ENCODE peak calls at places on chromosomes 11 and 22, in four cellular contexts. Q is small intestine, G is heart right ventricle, Z is PC-3. U is an unnamed sample. For H3K9me3 and H3K36me3, the result is how much of the 10 kb centered on the place peaks cover.

GRCh38 chr11:46296520-46297448 is 19.3 kb downstream of the CREB3L1 start:
- DNase-seq in Z (peak), G (peak), Q (no peak), U (peak)

GRCh38 chr11:13061294-13061990 is 52.3 kb downstream of the RASSF10 start:
- DNase-seq in G (no peak), Z (no peak), Q (no peak), U (peak)

GRCh38 chr11:123103326-123103980 is 41.5 kb upstream of the HSPA8 start:
- DNase-seq in Q (peak), Z (peak), G (no peak), U (peak)

GRCh38 chr22:48483764-48484528 is 1343.7 kb downstream of the BRD1 start:
- DNase-seq in G (no peak), Q (no peak), Z (no peak), U (no peak)

GRCh38 chr11:87422566-87422965 is 384.8 kb downstream of the TMEM135 start:
- DNase-seq in Q (no peak), Z (peak), G (no peak), U (peak)

GRCh38 chr11:1820463-1821325 is 14.1 kb upstream of the SYT8 start:
- DNase-seq in Q (no peak), G (no peak), Z (peak), U (peak)

GRCh38 chr11:15930442-15931025 is 425.8 kb downstream of the SOX6 start:
- DNase-seq in Z (no peak), Q (no peak), G (no peak), U (no peak)

GRCh38 chr22:39349967-39350802 is at the start of gene SYNGR1:
- DNase-seq in G (peak), Z (no peak), Q (no peak), U (peak)

GRCh38 chr11:79236541-79236971 is 204.3 kb downstream of the TENM4 start:
- DNase-seq in G (no peak), Q (no peak), Z (no peak), U (peak)

GRCh38 chr11:54944211-54944610 is 237.6 kb downstream of the OR4A5 start:
- DNase-seq in Z (no peak), G (no peak), Q (no peak), U (no peak)
- H3K9me3 ChIP-seq in Z (half or more), G (half or more), Q (under half), U (half or more)

GRCh38 chr11:77351281-77351905 is 49.9 kb upstream of the GDPD4 start:
- DNase-seq in Q (no peak), Z (no peak), G (no peak), U (peak)
- H3K36me3 ChIP-seq in Q (under half), Z (under half), G (under half), U (under half)

DNA sequence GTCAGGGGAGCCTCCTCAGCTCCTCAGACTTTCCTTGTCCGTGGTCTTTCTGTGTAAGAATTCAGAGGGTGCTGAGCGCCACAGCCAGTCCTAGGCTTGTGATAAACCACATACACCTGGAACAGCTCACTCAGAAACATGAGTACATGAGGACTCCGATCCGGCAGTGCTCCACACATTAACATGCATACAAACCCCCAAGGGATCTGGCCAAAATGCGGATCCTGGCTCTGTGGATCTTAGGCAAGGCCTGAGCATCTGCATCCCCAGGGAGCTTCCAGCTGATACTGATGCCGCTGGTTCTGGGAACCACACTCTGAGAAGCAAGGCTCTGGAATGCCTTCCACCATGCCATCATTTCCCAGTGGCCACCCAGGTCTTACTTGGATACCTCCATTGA is 20.6 kb upstream of the OPCML start:
- DNase-seq in G (no peak), Q (no peak), Z (no peak), U (no peak)
- H3K9me3 ChIP-seq in G (under half), Q (under half), Z (under half), U (under half)

GRCh38 chr11:124394408-124394807 is 4.4 kb downstream of the OR8B3 start:
- DNase-seq in Z (peak), G (no peak), Q (no peak), U (peak)

GRCh38 chr11:124402326-124402922 is 3.6 kb upstream of the OR8B3 start:
- DNase-seq in Z (peak), Q (peak), G (peak), U (peak)

DNA sequence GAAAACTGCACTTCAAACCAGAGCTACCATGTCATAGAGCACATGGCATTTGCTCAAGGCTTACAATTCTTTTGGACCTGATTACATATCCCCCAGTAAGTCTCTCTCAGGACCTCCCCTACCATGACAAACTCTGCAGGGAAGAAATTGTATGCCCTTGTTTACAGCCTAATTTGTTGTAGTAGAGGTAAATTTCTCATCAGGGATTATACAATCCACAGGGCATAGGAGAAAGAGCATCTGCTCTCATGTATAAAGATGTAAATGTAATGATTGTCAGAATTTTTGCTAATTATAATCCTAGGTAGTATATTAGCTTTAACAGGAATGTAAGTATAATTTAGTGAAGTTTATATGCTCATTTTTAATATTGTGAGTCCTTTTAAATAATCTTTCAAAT is at the start of gene OR8B3:
- DNase-seq in Q (no peak), Z (no peak), G (no peak), U (no peak)
- H3K36me3 ChIP-seq in Q (under half), Z (under half), G (under half), U (under half)

DNA sequence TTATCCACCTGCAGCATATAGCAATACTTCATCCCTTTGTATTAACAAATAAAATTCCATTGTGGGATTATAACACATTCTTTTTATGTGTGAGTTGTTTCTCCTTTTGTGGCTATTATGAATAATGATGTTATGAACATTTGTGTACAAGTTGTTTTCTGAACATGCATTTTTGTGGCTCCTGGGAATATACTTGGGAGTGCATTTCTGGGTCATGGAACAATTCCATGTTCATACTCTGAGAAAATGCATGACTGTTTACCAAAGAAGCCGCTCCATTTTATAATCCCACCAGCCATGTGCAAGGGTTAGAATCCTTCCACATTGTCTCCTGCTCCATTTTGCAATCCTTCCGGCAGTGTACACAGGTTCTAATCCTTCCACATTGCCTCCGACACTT is 713.8 kb downstream of the TBC1D22A start:
- DNase-seq in Q (no peak), Z (no peak), G (no peak), U (no peak)
- H3K9me3 ChIP-seq in Q (under half), Z (under half), G (under half), U (under half)

U was measured in adipocyte.